ENCODE peak calls at places on chromosome 17, in four cellular contexts. T is fibroblast of lung, G is left ventricle myocardium inferior, E is bronchial epithelial cell. O is an unnamed sample.

GRCh38 chr17:64641499-64641898 is 20.6 kb downstream of the SMURF2 start:
- DNase-seq in T (peak), G (no peak), E (no peak), O (peak)

GRCh38 chr17:49193513-49194296 is 16.7 kb downstream of the GNGT2 start:
- DNase-seq in T (peak), G (no peak), E (peak), O (peak)

GRCh38 chr17:42097691-42098661 is at the start of gene ZNF385C:
- DNase-seq in T (no peak), G (no peak), E (no peak), O (no peak)

GRCh38 chr17:17414316-17414937 is 62.4 kb upstream of the MED9 start:
- DNase-seq in T (peak), G (no peak), E (no peak), O (peak)

GRCh38 chr17:77286641-77287431 is 146.1 kb downstream of the SEC14L1 start:
- DNase-seq in T (peak), G (peak), E (peak), O (no peak)

GRCh38 chr17:51456942-51457341 is 196.6 kb downstream of the UTP18 start:
- DNase-seq in T (no peak), G (no peak), E (peak), O (no peak)

GRCh38 chr17:19288453-19288852 is 51.3 kb downstream of the EPN2 start:
- DNase-seq in T (no peak), G (no peak), E (no peak), O (no peak)

GRCh38 chr17:14334261-14334860 is 33.5 kb downstream of the HS3ST3B1 start:
- DNase-seq in T (no peak), G (no peak), E (no peak), O (no peak)

GRCh38 chr17:48443712-48444111 is 13.7 kb upstream of the SKAP1 start:
- DNase-seq in T (no peak), G (no peak), E (no peak), O (no peak)

GRCh38 chr17:34201225-34201624 is 53.9 kb upstream of the CCL2 start:
- DNase-seq in T (no peak), G (no peak), E (no peak), O (no peak)

GRCh38 chr17:38545531-38546225 is 60.1 kb downstream of the SRCIN1 start:
- DNase-seq in T (no peak), G (no peak), E (no peak), O (no peak)

GRCh38 chr17:66214893-66215528 is 14.2 kb downstream of the APOH start:
- DNase-seq in T (no peak), G (no peak), E (no peak), O (no peak)

DNA sequence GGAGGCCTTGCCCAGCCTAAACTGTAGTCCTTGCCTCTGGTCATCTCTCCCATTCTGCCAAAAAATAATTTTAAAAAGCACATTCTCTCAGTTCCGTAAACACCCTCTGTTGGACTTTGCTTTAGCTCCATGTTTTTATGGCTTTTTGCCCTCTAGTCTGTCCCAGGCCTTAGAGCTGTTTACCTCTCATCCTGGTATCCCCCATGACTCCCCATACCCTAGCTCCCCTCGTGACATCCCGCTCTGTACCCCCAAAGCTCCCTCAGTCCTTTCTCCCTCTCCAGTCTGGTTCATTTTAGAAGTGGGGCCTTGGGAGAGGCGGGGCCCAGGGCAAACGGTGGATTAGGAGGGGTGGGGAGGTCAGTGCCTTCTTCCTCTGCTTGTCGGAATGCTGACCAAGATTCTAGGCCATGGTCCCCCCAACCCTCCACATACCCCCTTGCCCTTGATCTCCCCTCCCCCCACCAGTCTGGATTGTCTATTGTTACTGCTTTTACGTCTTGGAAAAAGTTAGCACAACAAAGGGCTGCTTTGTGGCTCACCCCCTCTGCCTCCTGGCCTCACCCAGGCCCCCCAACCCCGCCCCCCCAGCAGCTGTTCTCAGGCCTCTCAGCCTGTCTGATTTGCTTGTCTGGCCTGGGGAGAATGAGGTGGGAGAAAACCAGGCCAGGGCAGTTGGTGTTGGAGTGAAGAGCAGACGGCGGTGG is 18.3 kb downstream of the GJD3 start:
- DNase-seq in T (no peak), G (no peak), E (no peak), O (no peak)
- H3K4me3 ChIP-seq in T (peak), G (peak), E (no peak), O (peak)

GRCh38 chr17:81391964-81392908 is 3.0 kb upstream of the BAHCC1 start:
- DNase-seq in T (peak), G (peak), E (no peak), O (peak)

GRCh38 chr17:81391268-81391963 is 3.8 kb upstream of the BAHCC1 start:
- DNase-seq in T (no peak), G (no peak), E (no peak), O (no peak)

GRCh38 chr17:81389585-81389984 is 5.7 kb upstream of the BAHCC1 start:
- DNase-seq in T (no peak), G (no peak), E (no peak), O (no peak)

GRCh38 chr17:81390029-81390428 is 5.2 kb upstream of the BAHCC1 start:
- DNase-seq in T (no peak), G (no peak), E (no peak), O (no peak)

GRCh38 chr17:81390436-81391214 is 4.6 kb upstream of the BAHCC1 start:
- DNase-seq in T (no peak), G (no peak), E (no peak), O (no peak)
- H3K4me3 ChIP-seq in T (no peak), G (no peak), E (no peak), O (no peak)

GRCh38 chr17:72222971-72223370 is 102.2 kb downstream of the SOX9 start:
- DNase-seq in T (no peak), G (no peak), E (no peak), O (no peak)

GRCh38 chr17:72223816-72224215 is 103.0 kb downstream of the SOX9 start:
- DNase-seq in T (no peak), G (no peak), E (no peak), O (no peak)

GRCh38 chr17:72219824-72220473 is 99.1 kb downstream of the SOX9 start:
- DNase-seq in T (no peak), G (no peak), E (no peak), O (peak)

GRCh38 chr17:72219136-72219823 is 98.5 kb downstream of the SOX9 start:
- DNase-seq in T (no peak), G (no peak), E (no peak), O (peak)

DNA sequence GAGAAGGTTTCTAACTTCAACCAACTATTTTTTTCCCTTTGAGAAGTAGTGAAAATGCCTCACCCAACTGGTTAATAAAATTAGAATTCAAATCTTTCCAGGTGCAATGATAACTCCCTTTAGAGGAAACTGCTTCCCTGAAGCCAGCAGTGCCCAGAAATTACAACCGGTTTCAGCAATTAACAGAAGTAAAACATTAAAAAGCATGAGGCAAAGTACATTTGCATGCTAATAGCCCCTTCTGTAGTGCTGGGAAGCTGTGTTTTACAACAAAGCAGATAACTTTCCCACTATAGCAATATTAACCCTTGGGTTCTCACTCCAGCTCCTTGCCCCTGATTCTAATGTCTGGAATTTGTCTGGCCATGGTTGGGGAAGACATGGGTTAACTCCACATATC is 101.8 kb downstream of the SOX9 start:
- DNase-seq in T (no peak), G (no peak), E (no peak), O (no peak)
- H3K4me3 ChIP-seq in T (no peak), G (no peak), E (no peak), O (no peak)

GRCh38 chr17:1486802-1487695 is 5.4 kb downstream of the MYO1C start:
- DNase-seq in T (peak), G (peak), E (peak), O (peak)
- H3K4me3 ChIP-seq in T (no peak), G (peak), E (peak), O (peak)

DNA sequence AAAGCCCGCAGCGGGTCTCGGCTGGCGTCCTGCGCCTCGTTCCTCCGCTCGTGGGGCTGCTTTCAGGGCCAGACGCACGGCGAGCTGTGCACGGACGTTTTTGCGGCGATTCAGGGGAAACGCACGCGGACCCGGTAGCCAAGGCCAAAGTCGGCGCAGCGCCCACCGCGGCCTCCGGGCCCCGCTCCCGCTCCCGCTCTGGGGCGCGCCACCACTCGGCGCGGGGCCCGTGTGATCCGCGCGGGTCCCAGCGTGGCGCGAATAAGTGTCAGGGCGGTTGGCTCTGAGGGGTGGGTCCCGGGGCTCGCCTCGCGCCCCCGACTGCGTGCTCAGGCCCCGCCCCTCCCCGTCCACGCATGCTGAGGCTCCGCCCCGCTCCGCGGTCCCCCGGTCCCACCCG is 694 bp upstream of the TBCD start:
- DNase-seq in T (no peak), G (peak), E (no peak), O (no peak)
- H3K4me3 ChIP-seq in T (peak), G (peak), E (peak), O (peak)

GRCh38 chr17:78431692-78431958 is 53.2 kb downstream of the PGS1 start:
- DNase-seq in T (no peak), G (no peak), E (no peak), O (no peak)
- H3K4me3 ChIP-seq in T (no peak), G (no peak), E (no peak), O (no peak)

DNA sequence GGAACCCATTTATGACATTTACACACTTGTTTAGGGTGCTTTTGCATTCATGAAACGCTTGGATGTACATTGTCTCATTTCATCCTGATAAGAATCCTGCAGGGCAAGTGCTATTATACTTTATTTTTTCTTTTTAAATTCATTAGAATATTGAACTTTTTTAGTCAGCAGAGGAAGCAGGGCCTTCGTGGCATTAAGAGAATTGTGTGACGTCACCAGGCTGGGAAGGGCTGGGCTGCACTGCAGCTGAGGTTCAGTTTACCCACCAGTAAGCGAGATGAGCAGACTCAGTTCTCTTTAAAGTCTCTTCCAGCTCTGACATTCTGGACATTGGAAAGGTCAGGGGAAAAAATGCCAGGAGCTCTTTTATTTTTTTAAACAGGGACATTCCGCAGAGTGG is 159.0 kb downstream of the MRM1 start:
- DNase-seq in T (no peak), G (no peak), E (no peak), O (no peak)
- H3K4me3 ChIP-seq in T (no peak), G (no peak), E (no peak), O (no peak)

O was measured in foreskin fibroblast.